ENCODE peak calls at places on chromosomes 2 and 18, in four cellular contexts. One of them, this sample, is unnamed.

GRCh38 chr2:190158798-190159434 is 96.4 kb upstream of the MSTN start:
- DNase-seq in right atrium auricular region: no peak
- DNase-seq in hepatocyte: no peak
- DNase-seq in fibroblast of lung: no peak
- DNase-seq in this sample: no peak

GRCh38 chr2:151570191-151570590 is 160.5 kb downstream of the RIF1 start:
- DNase-seq in right atrium auricular region: no peak
- DNase-seq in fibroblast of lung: no peak
- DNase-seq in hepatocyte: no peak
- DNase-seq in this sample: no peak

GRCh38 chr2:18566145-18566544 is 5.7 kb upstream of the RDH14 start:
- DNase-seq in fibroblast of lung: peak; percentile 51
- DNase-seq in hepatocyte: no peak
- DNase-seq in right atrium auricular region: no peak
- DNase-seq in this sample: no peak

GRCh38 chr2:104915107-104915793 is 61.3 kb downstream of the POU3F3 start:
- DNase-seq in fibroblast of lung: no peak
- DNase-seq in right atrium auricular region: no peak
- DNase-seq in hepatocyte: no peak
- DNase-seq in this sample: no peak

GRCh38 chr2:42493468-42493884 is 306 bp downstream of the KCNG3 start:
- DNase-seq in fibroblast of lung: no peak
- DNase-seq in hepatocyte: no peak
- DNase-seq in right atrium auricular region: no peak
- DNase-seq in this sample: no peak

GRCh38 chr2:172279843-172280242 is 147.5 kb upstream of the ITGA6 start:
- DNase-seq in right atrium auricular region: no peak
- DNase-seq in fibroblast of lung: no peak
- DNase-seq in hepatocyte: no peak
- DNase-seq in this sample: no peak

GRCh38 chr2:241425368-241425767 is 69.3 kb downstream of the FARP2 start:
- DNase-seq in right atrium auricular region: no peak
- DNase-seq in hepatocyte: no peak
- DNase-seq in fibroblast of lung: no peak
- DNase-seq in this sample: no peak

GRCh38 chr2:150866431-150866830 is 379.0 kb upstream of the RND3 start:
- DNase-seq in fibroblast of lung: peak; percentile 53
- DNase-seq in hepatocyte: no peak
- DNase-seq in right atrium auricular region: no peak
- DNase-seq in this sample: no peak

GRCh38 chr2:139992078-139992477 is 1211.9 kb upstream of the NXPH2 start:
- DNase-seq in fibroblast of lung: no peak
- DNase-seq in hepatocyte: no peak
- DNase-seq in right atrium auricular region: no peak
- DNase-seq in this sample: no peak

GRCh38 chr2:19676770-19677169 is 225.0 kb downstream of the TTC32 start:
- DNase-seq in fibroblast of lung: no peak
- DNase-seq in right atrium auricular region: no peak
- DNase-seq in hepatocyte: no peak
- DNase-seq in this sample: no peak

GRCh38 chr18:48475635-48476549 is 62.9 kb upstream of the CTIF start:
- DNase-seq in fibroblast of lung: peak; percentile 85
- DNase-seq in hepatocyte: peak; percentile 82
- DNase-seq in right atrium auricular region: peak; percentile 71
- DNase-seq in this sample: peak; percentile 46

GRCh38 chr2:10414591-10414990 is 33.5 kb downstream of the ODC1 start:
- DNase-seq in hepatocyte: no peak
- DNase-seq in right atrium auricular region: no peak
- DNase-seq in fibroblast of lung: no peak
- DNase-seq in this sample: no peak

GRCh38 chr2:227597993-227598392 is 700 bp upstream of the SCYGR2 start:
- DNase-seq in right atrium auricular region: no peak
- DNase-seq in hepatocyte: no peak
- DNase-seq in fibroblast of lung: no peak
- DNase-seq in this sample: no peak

GRCh38 chr2:70718736-70719135 is 49.3 kb downstream of the ADD2 start:
- DNase-seq in right atrium auricular region: no peak
- DNase-seq in fibroblast of lung: no peak
- DNase-seq in hepatocyte: no peak
- DNase-seq in this sample: no peak

GRCh38 chr2:20188851-20189250 is 36.1 kb downstream of the SDC1 start:
- DNase-seq in fibroblast of lung: no peak
- DNase-seq in hepatocyte: no peak
- DNase-seq in right atrium auricular region: no peak
- DNase-seq in this sample: no peak

GRCh38 chr2:200649724-200650123 is 63.9 kb downstream of the AOX1 start:
- DNase-seq in hepatocyte: no peak
- DNase-seq in fibroblast of lung: no peak
- DNase-seq in right atrium auricular region: no peak
- DNase-seq in this sample: no peak

GRCh38 chr18:48833701-48834394 is 116.9 kb downstream of the SMAD7 start:
- DNase-seq in fibroblast of lung: no peak
- DNase-seq in hepatocyte: no peak
- DNase-seq in right atrium auricular region: peak; percentile 58
- DNase-seq in this sample: no peak

GRCh38 chr2:72062336-72062735 is 85.3 kb downstream of the CYP26B1 start:
- DNase-seq in fibroblast of lung: no peak
- DNase-seq in hepatocyte: no peak
- DNase-seq in right atrium auricular region: no peak
- DNase-seq in this sample: no peak

GRCh38 chr2:215507836-215508235 is 72.0 kb upstream of the FN1 start:
- DNase-seq in fibroblast of lung: no peak
- DNase-seq in right atrium auricular region: no peak
- DNase-seq in hepatocyte: no peak
- DNase-seq in this sample: no peak

GRCh38 chr2:19899853-19900525 is 1.8 kb downstream of the TTC32 start:
- DNase-seq in right atrium auricular region: no peak
- DNase-seq in fibroblast of lung: no peak
- DNase-seq in hepatocyte: no peak
- DNase-seq in this sample: no peak

GRCh38 chr18:40911582-40912254 is 1043.3 kb upstream of the PIK3C3 start:
- DNase-seq in right atrium auricular region: no peak
- DNase-seq in hepatocyte: no peak
- DNase-seq in fibroblast of lung: peak; percentile 92
- DNase-seq in this sample: no peak

GRCh38 chr2:239249781-239250180 is 151.0 kb downstream of the HDAC4 start:
- DNase-seq in hepatocyte: no peak
- DNase-seq in fibroblast of lung: peak; percentile 89
- DNase-seq in right atrium auricular region: peak; percentile 89
- DNase-seq in this sample: no peak

DNA sequence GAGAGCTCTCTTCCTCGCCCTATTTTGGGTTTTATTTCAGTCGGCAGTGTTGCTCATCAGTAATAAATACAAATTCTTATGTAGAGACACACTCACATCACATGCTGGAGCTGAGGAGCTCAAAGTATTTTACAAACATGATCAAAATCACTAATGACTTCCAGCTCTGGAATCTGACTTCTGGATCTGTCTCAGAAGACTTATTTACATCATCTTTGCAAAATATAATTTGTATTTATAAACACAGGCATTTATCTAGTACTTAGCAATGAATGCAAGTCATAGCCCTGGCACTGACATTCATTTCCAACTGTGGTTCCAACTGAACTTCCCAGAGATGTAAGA is 327.1 kb downstream of the NCKAP5 start:
- DNase-seq in right atrium auricular region: no peak
- DNase-seq in fibroblast of lung: peak; percentile 61
- DNase-seq in hepatocyte: no peak
- DNase-seq in this sample: peak; percentile 47
- H3K4me3 ChIP-seq in right atrium auricular region: peak overlapping the region; percentile 13
- H3K4me3 ChIP-seq in fibroblast of lung: peak overlapping the region; percentile 47
- H3K4me3 ChIP-seq in hepatocyte: no peak overlapping the region
- H3K4me3 ChIP-seq in this sample: peak overlapping the region; percentile 40

GRCh38 chr2:53131416-53131815 is 636.2 kb upstream of the CHAC2 start:
- DNase-seq in right atrium auricular region: no peak
- DNase-seq in fibroblast of lung: peak; percentile 18
- DNase-seq in hepatocyte: no peak
- DNase-seq in this sample: peak; percentile 3
- H3K4me3 ChIP-seq in right atrium auricular region: no peak overlapping the region
- H3K4me3 ChIP-seq in fibroblast of lung: no peak overlapping the region
- H3K4me3 ChIP-seq in hepatocyte: no peak overlapping the region
- H3K4me3 ChIP-seq in this sample: no peak overlapping the region

DNA sequence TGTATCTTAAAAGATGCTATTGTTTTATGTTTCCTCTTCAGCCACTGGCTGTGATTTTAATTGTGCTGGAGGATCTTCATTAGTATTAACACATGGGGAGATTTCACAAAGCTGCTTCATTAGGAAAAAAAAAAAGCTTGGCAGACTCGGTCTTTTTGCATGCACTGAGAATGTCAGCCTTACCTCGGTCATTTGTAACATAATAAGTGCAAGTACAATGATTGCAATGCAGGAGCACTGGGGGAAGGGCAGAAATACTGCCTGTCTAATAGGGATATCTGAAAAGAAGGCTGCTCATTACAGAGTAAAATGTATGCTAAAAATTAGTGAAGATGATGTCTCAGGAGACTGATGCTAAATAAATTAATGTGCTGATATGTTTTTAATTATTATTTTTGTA is 1.3 kb upstream of the BAZ2B start:
- DNase-seq in right atrium auricular region: no peak
- DNase-seq in hepatocyte: peak; percentile 30
- DNase-seq in fibroblast of lung: peak; percentile 43
- DNase-seq in this sample: no peak
- H3K4me3 ChIP-seq in right atrium auricular region: peak overlapping the region; percentile 88
- H3K4me3 ChIP-seq in hepatocyte: peak overlapping the region; percentile 64
- H3K4me3 ChIP-seq in fibroblast of lung: peak overlapping the region; percentile 77
- H3K4me3 ChIP-seq in this sample: peak overlapping the region; percentile 15

DNA sequence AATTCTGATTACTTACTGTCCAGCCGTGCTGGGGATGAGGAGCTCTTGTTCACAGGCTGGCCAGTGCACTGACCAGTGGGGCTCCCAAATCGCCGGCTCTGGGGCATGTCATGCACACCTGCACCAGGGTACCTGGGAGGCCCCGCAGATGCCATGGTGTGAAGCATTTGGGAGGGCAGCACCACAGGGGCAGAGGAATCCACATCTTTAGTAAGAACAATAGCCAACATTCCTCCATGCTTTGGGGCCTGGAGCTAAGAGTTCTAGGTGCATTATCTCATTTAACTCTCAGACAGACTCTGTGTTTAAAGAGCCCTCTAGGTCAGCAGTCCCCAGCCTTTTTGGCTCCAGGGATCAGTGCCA is 104.2 kb downstream of the ACKR3 start:
- DNase-seq in right atrium auricular region: no peak
- DNase-seq in fibroblast of lung: no peak
- DNase-seq in hepatocyte: no peak
- DNase-seq in this sample: no peak
- H3K4me3 ChIP-seq in right atrium auricular region: no peak overlapping the region
- H3K4me3 ChIP-seq in fibroblast of lung: no peak overlapping the region
- H3K4me3 ChIP-seq in hepatocyte: no peak overlapping the region
- H3K4me3 ChIP-seq in this sample: no peak overlapping the region

DNA sequence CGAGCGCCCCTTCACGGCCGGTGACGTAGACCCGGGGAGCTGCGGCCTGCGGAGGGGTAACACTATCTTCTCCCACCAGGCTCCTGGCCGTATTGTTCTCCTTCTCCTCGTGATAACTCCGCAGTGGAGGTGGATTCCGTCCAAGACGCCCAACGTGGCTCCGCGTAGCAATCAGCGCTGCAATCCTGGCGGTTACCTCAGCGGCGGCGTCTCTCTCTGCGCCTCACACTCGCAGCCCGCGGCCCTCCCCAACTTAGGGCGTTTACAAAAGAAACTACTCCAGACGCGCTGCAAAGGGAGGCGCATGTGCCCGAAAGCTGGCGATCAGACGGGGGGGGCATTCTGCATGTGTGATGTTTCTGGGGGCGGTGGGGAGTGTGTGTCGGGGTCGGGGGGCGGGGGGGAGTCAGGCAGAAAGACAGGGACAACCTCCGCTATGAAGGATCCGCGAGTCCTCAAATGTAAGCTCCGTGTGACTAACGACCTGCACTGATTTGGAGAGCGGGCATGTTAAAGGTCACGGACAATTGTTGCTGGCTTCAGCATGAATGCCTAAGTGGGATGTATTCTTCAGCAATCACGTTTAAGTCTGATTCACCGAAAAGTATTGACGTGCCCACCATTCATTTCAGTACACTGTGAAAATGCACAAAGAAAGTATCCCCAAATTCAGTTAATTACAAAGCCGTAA is 1.3 kb upstream of the ZNF516 start:
- DNase-seq in right atrium auricular region: peak; percentile 80
- DNase-seq in fibroblast of lung: peak; percentile 87
- DNase-seq in hepatocyte: peak; percentile 84
- DNase-seq in this sample: no peak
- H3K4me3 ChIP-seq in right atrium auricular region: peak overlapping the region; percentile 87
- H3K4me3 ChIP-seq in fibroblast of lung: peak overlapping the region; percentile 76
- H3K4me3 ChIP-seq in hepatocyte: peak overlapping the region; percentile 64
- H3K4me3 ChIP-seq in this sample: peak overlapping the region; percentile 78

GRCh38 chr2:98087447-98088065 is 589 bp downstream of the VWA3B start:
- DNase-seq in fibroblast of lung: peak; percentile 57
- DNase-seq in hepatocyte: no peak
- DNase-seq in right atrium auricular region: no peak
- DNase-seq in this sample: no peak
- H3K4me3 ChIP-seq in fibroblast of lung: peak overlapping the region; percentile 61
- H3K4me3 ChIP-seq in hepatocyte: peak overlapping the region; percentile 38
- H3K4me3 ChIP-seq in right atrium auricular region: peak overlapping the region; percentile 50
- H3K4me3 ChIP-seq in this sample: peak overlapping the region; percentile 52